ENCODE peak calls at places on chromosome 11, in nine cellular contexts. One of them, this sample, is unnamed.

GRCh38 chr11:2534131-2534956 is 89.5 kb downstream of the KCNQ1 start:
- DNase-seq in left ventricle myocardium inferior: peak; percentile 9
- DNase-seq in right lobe of liver: peak; percentile 44
- DNase-seq in GM10248: no peak
- DNase-seq in thoracic aorta: no peak
- DNase-seq in fibroblast of pulmonary artery: no peak
- DNase-seq in breast epithelium: no peak
- DNase-seq in upper lobe of right lung: peak; percentile 65
- DNase-seq in neural progenitor cell: no peak
- DNase-seq in this sample: peak; percentile 87

GRCh38 chr11:86606270-86606848 is 66.1 kb downstream of the ME3 start:
- DNase-seq in upper lobe of right lung: no peak
- DNase-seq in left ventricle myocardium inferior: no peak
- DNase-seq in GM10248: no peak
- DNase-seq in right lobe of liver: no peak
- DNase-seq in neural progenitor cell: no peak
- DNase-seq in thoracic aorta: no peak
- DNase-seq in fibroblast of pulmonary artery: no peak
- DNase-seq in breast epithelium: no peak
- DNase-seq in this sample: no peak

GRCh38 chr11:66868726-66869291 is 11.9 kb downstream of the LRFN4 start:
- DNase-seq in thoracic aorta: no peak
- DNase-seq in GM10248: peak; percentile 94
- DNase-seq in left ventricle myocardium inferior: no peak
- DNase-seq in fibroblast of pulmonary artery: no peak
- DNase-seq in upper lobe of right lung: peak; percentile 85
- DNase-seq in neural progenitor cell: peak; percentile 86
- DNase-seq in breast epithelium: peak; percentile 64
- DNase-seq in right lobe of liver: no peak
- DNase-seq in this sample: no peak

GRCh38 chr11:107785401-107785800 is 73.2 kb downstream of the SLC35F2 start:
- DNase-seq in neural progenitor cell: no peak
- DNase-seq in thoracic aorta: no peak
- DNase-seq in fibroblast of pulmonary artery: peak; percentile 23
- DNase-seq in GM10248: no peak
- DNase-seq in breast epithelium: no peak
- DNase-seq in upper lobe of right lung: no peak
- DNase-seq in left ventricle myocardium inferior: no peak
- DNase-seq in right lobe of liver: no peak
- DNase-seq in this sample: no peak

GRCh38 chr11:86606849-86607481 is 65.5 kb downstream of the ME3 start:
- DNase-seq in GM10248: no peak
- DNase-seq in right lobe of liver: no peak
- DNase-seq in left ventricle myocardium inferior: no peak
- DNase-seq in upper lobe of right lung: no peak
- DNase-seq in breast epithelium: no peak
- DNase-seq in thoracic aorta: no peak
- DNase-seq in fibroblast of pulmonary artery: peak; percentile 49
- DNase-seq in neural progenitor cell: no peak
- DNase-seq in this sample: no peak

GRCh38 chr11:18461909-18462308 is 6.3 kb downstream of the LDHAL6A start:
- DNase-seq in GM10248: no peak
- DNase-seq in thoracic aorta: no peak
- DNase-seq in right lobe of liver: no peak
- DNase-seq in left ventricle myocardium inferior: no peak
- DNase-seq in upper lobe of right lung: no peak
- DNase-seq in breast epithelium: no peak
- DNase-seq in fibroblast of pulmonary artery: no peak
- DNase-seq in neural progenitor cell: no peak
- DNase-seq in this sample: no peak

GRCh38 chr11:65436412-65437032 is 13.9 kb downstream of the NEAT1 start:
- DNase-seq in thoracic aorta: no peak
- DNase-seq in upper lobe of right lung: peak; percentile 34
- DNase-seq in neural progenitor cell: no peak
- DNase-seq in right lobe of liver: peak; percentile 62
- DNase-seq in left ventricle myocardium inferior: no peak
- DNase-seq in breast epithelium: peak; percentile 17
- DNase-seq in GM10248: no peak
- DNase-seq in fibroblast of pulmonary artery: peak; percentile 53
- DNase-seq in this sample: no peak

GRCh38 chr11:72045849-72046248 is 34.5 kb downstream of the NUMA1 start:
- DNase-seq in breast epithelium: no peak
- DNase-seq in fibroblast of pulmonary artery: no peak
- DNase-seq in neural progenitor cell: no peak
- DNase-seq in left ventricle myocardium inferior: no peak
- DNase-seq in right lobe of liver: peak; percentile 39
- DNase-seq in GM10248: no peak
- DNase-seq in upper lobe of right lung: no peak
- DNase-seq in thoracic aorta: no peak
- DNase-seq in this sample: no peak

GRCh38 chr11:38019072-38019775 is 1421.2 kb upstream of the RAG2 start:
- DNase-seq in upper lobe of right lung: no peak
- DNase-seq in GM10248: no peak
- DNase-seq in fibroblast of pulmonary artery: peak; percentile 55
- DNase-seq in right lobe of liver: no peak
- DNase-seq in neural progenitor cell: peak; percentile 4
- DNase-seq in breast epithelium: no peak
- DNase-seq in left ventricle myocardium inferior: no peak
- DNase-seq in thoracic aorta: no peak
- DNase-seq in this sample: peak; percentile 59
- TF ChIP-seq CTCF in upper lobe of right lung: no peak
- TF ChIP-seq CTCF in GM10248: no peak
- TF ChIP-seq CTCF in fibroblast of pulmonary artery: no peak
- TF ChIP-seq CTCF in right lobe of liver: no peak
- TF ChIP-seq CTCF in neural progenitor cell: peak; percentile 28
- TF ChIP-seq CTCF in breast epithelium: no peak
- TF ChIP-seq CTCF in left ventricle myocardium inferior: no peak
- TF ChIP-seq CTCF in thoracic aorta: no peak
- TF ChIP-seq CTCF in this sample: peak; percentile 27

DNA sequence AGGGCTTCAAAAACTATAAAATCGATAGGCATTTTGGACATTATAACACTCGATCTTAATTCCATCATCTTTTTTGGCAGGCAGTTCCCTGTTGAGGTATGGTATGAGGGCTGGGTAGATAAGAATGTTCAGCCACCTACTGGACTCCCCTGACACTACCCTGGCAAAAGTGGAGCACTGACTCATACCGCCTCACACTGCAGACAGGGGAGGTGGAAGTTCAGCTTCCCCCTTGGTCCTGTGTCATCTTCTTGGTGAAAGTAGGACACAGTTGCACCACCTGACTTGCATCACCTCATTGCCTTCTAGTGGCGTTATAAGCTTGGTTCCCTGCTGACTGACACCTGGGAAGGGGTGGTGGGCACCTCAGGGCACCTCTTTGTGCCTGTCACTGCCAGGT is 30.4 kb downstream of the PAAF1 start:
- DNase-seq in thoracic aorta: no peak
- DNase-seq in upper lobe of right lung: no peak
- DNase-seq in breast epithelium: no peak
- DNase-seq in neural progenitor cell: no peak
- DNase-seq in left ventricle myocardium inferior: no peak
- DNase-seq in right lobe of liver: no peak
- DNase-seq in fibroblast of pulmonary artery: peak; percentile 23
- DNase-seq in GM10248: no peak
- DNase-seq in this sample: no peak
- TF ChIP-seq CTCF in thoracic aorta: no peak
- TF ChIP-seq CTCF in upper lobe of right lung: no peak
- TF ChIP-seq CTCF in breast epithelium: no peak
- TF ChIP-seq CTCF in neural progenitor cell: no peak
- TF ChIP-seq CTCF in left ventricle myocardium inferior: peak; percentile 49
- TF ChIP-seq CTCF in right lobe of liver: no peak
- TF ChIP-seq CTCF in fibroblast of pulmonary artery: peak; percentile 16
- TF ChIP-seq CTCF in GM10248: no peak
- TF ChIP-seq CTCF in this sample: no peak

GRCh38 chr11:58060939-58061672 is 30.4 kb downstream of the OR6Q1 start:
- DNase-seq in upper lobe of right lung: no peak
- DNase-seq in breast epithelium: no peak
- DNase-seq in right lobe of liver: no peak
- DNase-seq in left ventricle myocardium inferior: no peak
- DNase-seq in GM10248: no peak
- DNase-seq in fibroblast of pulmonary artery: no peak
- DNase-seq in thoracic aorta: no peak
- DNase-seq in neural progenitor cell: peak; percentile 21
- DNase-seq in this sample: no peak
- TF ChIP-seq CTCF in upper lobe of right lung: no peak
- TF ChIP-seq CTCF in breast epithelium: no peak
- TF ChIP-seq CTCF in right lobe of liver: no peak
- TF ChIP-seq CTCF in left ventricle myocardium inferior: peak; percentile 15
- TF ChIP-seq CTCF in GM10248: no peak
- TF ChIP-seq CTCF in fibroblast of pulmonary artery: peak; percentile 31
- TF ChIP-seq CTCF in thoracic aorta: no peak
- TF ChIP-seq CTCF in neural progenitor cell: peak; percentile 26
- TF ChIP-seq CTCF in this sample: no peak

GRCh38 chr11:126718319-126718718 is 282.3 kb downstream of the KIRREL3 start:
- DNase-seq in GM10248: no peak
- DNase-seq in thoracic aorta: no peak
- DNase-seq in upper lobe of right lung: no peak
- DNase-seq in left ventricle myocardium inferior: no peak
- DNase-seq in right lobe of liver: no peak
- DNase-seq in fibroblast of pulmonary artery: no peak
- DNase-seq in neural progenitor cell: no peak
- DNase-seq in breast epithelium: no peak
- DNase-seq in this sample: no peak

GRCh38 chr11:126720539-126721235 is 279.9 kb downstream of the KIRREL3 start:
- DNase-seq in GM10248: no peak
- DNase-seq in thoracic aorta: no peak
- DNase-seq in breast epithelium: no peak
- DNase-seq in upper lobe of right lung: no peak
- DNase-seq in right lobe of liver: no peak
- DNase-seq in fibroblast of pulmonary artery: no peak
- DNase-seq in left ventricle myocardium inferior: no peak
- DNase-seq in neural progenitor cell: no peak
- DNase-seq in this sample: no peak

GRCh38 chr11:126712017-126712625 is 288.4 kb downstream of the KIRREL3 start:
- DNase-seq in neural progenitor cell: no peak
- DNase-seq in right lobe of liver: no peak
- DNase-seq in left ventricle myocardium inferior: no peak
- DNase-seq in fibroblast of pulmonary artery: no peak
- DNase-seq in breast epithelium: no peak
- DNase-seq in thoracic aorta: no peak
- DNase-seq in GM10248: no peak
- DNase-seq in upper lobe of right lung: no peak
- DNase-seq in this sample: no peak

GRCh38 chr11:126719740-126720139 is 280.8 kb downstream of the KIRREL3 start:
- DNase-seq in neural progenitor cell: no peak
- DNase-seq in GM10248: no peak
- DNase-seq in thoracic aorta: no peak
- DNase-seq in breast epithelium: no peak
- DNase-seq in left ventricle myocardium inferior: no peak
- DNase-seq in fibroblast of pulmonary artery: no peak
- DNase-seq in right lobe of liver: no peak
- DNase-seq in upper lobe of right lung: no peak
- DNase-seq in this sample: no peak

GRCh38 chr11:126716456-126717083 is 284.0 kb downstream of the KIRREL3 start:
- DNase-seq in left ventricle myocardium inferior: no peak
- DNase-seq in GM10248: peak; percentile 57
- DNase-seq in thoracic aorta: no peak
- DNase-seq in breast epithelium: no peak
- DNase-seq in fibroblast of pulmonary artery: peak; percentile 37
- DNase-seq in neural progenitor cell: peak; percentile 61
- DNase-seq in right lobe of liver: peak; percentile 59
- DNase-seq in upper lobe of right lung: no peak
- DNase-seq in this sample: no peak
- TF ChIP-seq CTCF in left ventricle myocardium inferior: peak; percentile 53
- TF ChIP-seq CTCF in GM10248: peak; percentile 75
- TF ChIP-seq CTCF in thoracic aorta: no peak
- TF ChIP-seq CTCF in breast epithelium: no peak
- TF ChIP-seq CTCF in fibroblast of pulmonary artery: peak; percentile 49
- TF ChIP-seq CTCF in neural progenitor cell: peak; percentile 70
- TF ChIP-seq CTCF in right lobe of liver: peak; percentile 62
- TF ChIP-seq CTCF in upper lobe of right lung: peak; percentile 62
- TF ChIP-seq CTCF in this sample: peak; percentile 77

GRCh38 chr11:116732740-116733385 is 39.9 kb downstream of the BUD13 start:
- DNase-seq in neural progenitor cell: peak; percentile 88
- DNase-seq in left ventricle myocardium inferior: peak; percentile 44
- DNase-seq in GM10248: peak; percentile 90
- DNase-seq in upper lobe of right lung: peak; percentile 75
- DNase-seq in fibroblast of pulmonary artery: peak; percentile 78
- DNase-seq in right lobe of liver: peak; percentile 62
- DNase-seq in breast epithelium: no peak
- DNase-seq in thoracic aorta: no peak
- DNase-seq in this sample: no peak
- TF ChIP-seq CTCF in neural progenitor cell: peak; percentile 70
- TF ChIP-seq CTCF in left ventricle myocardium inferior: peak; percentile 86
- TF ChIP-seq CTCF in GM10248: peak; percentile 84
- TF ChIP-seq CTCF in upper lobe of right lung: peak; percentile 88
- TF ChIP-seq CTCF in fibroblast of pulmonary artery: peak; percentile 88
- TF ChIP-seq CTCF in right lobe of liver: peak; percentile 79
- TF ChIP-seq CTCF in breast epithelium: no peak
- TF ChIP-seq CTCF in thoracic aorta: peak; percentile 68
- TF ChIP-seq CTCF in this sample: peak; percentile 84

GRCh38 chr11:113685650-113686349 is 20.3 kb downstream of the TMPRSS5 start:
- DNase-seq in left ventricle myocardium inferior: no peak
- DNase-seq in right lobe of liver: no peak
- DNase-seq in GM10248: no peak
- DNase-seq in upper lobe of right lung: no peak
- DNase-seq in neural progenitor cell: no peak
- DNase-seq in thoracic aorta: no peak
- DNase-seq in breast epithelium: no peak
- DNase-seq in fibroblast of pulmonary artery: no peak
- DNase-seq in this sample: no peak
- TF ChIP-seq CTCF in left ventricle myocardium inferior: no peak
- TF ChIP-seq CTCF in right lobe of liver: no peak
- TF ChIP-seq CTCF in GM10248: no peak
- TF ChIP-seq CTCF in upper lobe of right lung: no peak
- TF ChIP-seq CTCF in neural progenitor cell: no peak
- TF ChIP-seq CTCF in thoracic aorta: no peak
- TF ChIP-seq CTCF in breast epithelium: no peak
- TF ChIP-seq CTCF in fibroblast of pulmonary artery: no peak
- TF ChIP-seq CTCF in this sample: no peak

GRCh38 chr11:57567512-57568329 is at the start of gene UBE2L6:
- DNase-seq in thoracic aorta: peak; percentile 19
- DNase-seq in left ventricle myocardium inferior: peak; percentile 83
- DNase-seq in right lobe of liver: peak; percentile 84
- DNase-seq in neural progenitor cell: peak; percentile 92
- DNase-seq in upper lobe of right lung: peak; percentile 92
- DNase-seq in breast epithelium: peak; percentile 60
- DNase-seq in GM10248: peak; percentile 79
- DNase-seq in fibroblast of pulmonary artery: no peak
- DNase-seq in this sample: no peak
- TF ChIP-seq CTCF in thoracic aorta: no peak
- TF ChIP-seq CTCF in left ventricle myocardium inferior: no peak
- TF ChIP-seq CTCF in right lobe of liver: peak; percentile 89
- TF ChIP-seq CTCF in neural progenitor cell: peak; percentile 87
- TF ChIP-seq CTCF in upper lobe of right lung: no peak
- TF ChIP-seq CTCF in breast epithelium: peak; percentile 87
- TF ChIP-seq CTCF in GM10248: peak; percentile 91
- TF ChIP-seq CTCF in fibroblast of pulmonary artery: no peak
- TF ChIP-seq CTCF in this sample: peak; percentile 98

This sample was measured in chondrocyte.